ENCODE peak calls at places on chromosomes 13 and 19, in eight cellular contexts. One of them, this sample, is unnamed. For H3K27me3, the result is how much of the 10 kb centered on the place peaks cover.

GRCh38 chr19:18351544-18351943 is 11.1 kb downstream of the PGPEP1 start:
- DNase-seq in NT2/D1: no peak
- DNase-seq in iPS DF 6.9: no peak
- DNase-seq in lung: no peak
- DNase-seq in fibroblast of lung: no peak
- DNase-seq in HL-60: no peak
- DNase-seq in ascending aorta: no peak
- DNase-seq in suprapubic skin: no peak
- DNase-seq in this sample: no peak

GRCh38 chr19:1163934-1164683 is 10.0 kb downstream of the SBNO2 start:
- DNase-seq in NT2/D1: no peak
- DNase-seq in iPS DF 6.9: no peak
- DNase-seq in lung: no peak
- DNase-seq in fibroblast of lung: no peak
- DNase-seq in HL-60: peak
- DNase-seq in ascending aorta: no peak
- DNase-seq in suprapubic skin: peak
- DNase-seq in this sample: no peak

GRCh38 chr13:45336025-45336800 is 4.8 kb downstream of the TPT1 start:
- DNase-seq in NT2/D1: no peak
- DNase-seq in iPS DF 6.9: no peak
- DNase-seq in lung: no peak
- DNase-seq in fibroblast of lung: no peak
- DNase-seq in HL-60: no peak
- DNase-seq in ascending aorta: no peak
- DNase-seq in suprapubic skin: no peak
- DNase-seq in this sample: no peak

GRCh38 chr19:17681505-17682125 is 6.5 kb downstream of the UNC13A start:
- DNase-seq in NT2/D1: no peak
- DNase-seq in iPS DF 6.9: no peak
- DNase-seq in lung: no peak
- DNase-seq in fibroblast of lung: peak
- DNase-seq in HL-60: peak
- DNase-seq in ascending aorta: peak
- DNase-seq in suprapubic skin: no peak
- DNase-seq in this sample: peak

GRCh38 chr19:10553943-10554381 is 10.3 kb downstream of the ATG4D start:
- DNase-seq in NT2/D1: no peak
- DNase-seq in iPS DF 6.9: no peak
- DNase-seq in lung: no peak
- DNase-seq in fibroblast of lung: no peak
- DNase-seq in HL-60: no peak
- DNase-seq in ascending aorta: no peak
- DNase-seq in suprapubic skin: no peak
- DNase-seq in this sample: no peak

GRCh38 chr13:113526466-113527220 is 36.1 kb upstream of the DCUN1D2 start:
- DNase-seq in NT2/D1: no peak
- DNase-seq in iPS DF 6.9: no peak
- DNase-seq in lung: no peak
- DNase-seq in fibroblast of lung: no peak
- DNase-seq in HL-60: no peak
- DNase-seq in ascending aorta: peak
- DNase-seq in suprapubic skin: no peak
- DNase-seq in this sample: no peak

GRCh38 chr13:110331362-110331761 is 24.3 kb downstream of the COL4A2 start:
- DNase-seq in NT2/D1: no peak
- DNase-seq in iPS DF 6.9: no peak
- DNase-seq in lung: no peak
- DNase-seq in fibroblast of lung: peak
- DNase-seq in HL-60: no peak
- DNase-seq in ascending aorta: peak
- DNase-seq in suprapubic skin: no peak
- DNase-seq in this sample: no peak

GRCh38 chr19:43582495-43582894 is 6.9 kb downstream of the PINLYP start:
- DNase-seq in NT2/D1: no peak
- DNase-seq in iPS DF 6.9: no peak
- DNase-seq in lung: no peak
- DNase-seq in fibroblast of lung: no peak
- DNase-seq in HL-60: no peak
- DNase-seq in ascending aorta: no peak
- DNase-seq in suprapubic skin: no peak
- DNase-seq in this sample: no peak

GRCh38 chr19:39430675-39431593 is 4.8 kb downstream of the RPS16 start:
- DNase-seq in NT2/D1: no peak
- DNase-seq in iPS DF 6.9: no peak
- DNase-seq in lung: peak
- DNase-seq in fibroblast of lung: peak
- DNase-seq in HL-60: peak
- DNase-seq in ascending aorta: peak
- DNase-seq in suprapubic skin: no peak
- DNase-seq in this sample: peak

GRCh38 chr19:35076026-35076370 is 34.5 kb downstream of the HPN start:
- DNase-seq in NT2/D1: no peak
- DNase-seq in iPS DF 6.9: no peak
- DNase-seq in lung: no peak
- DNase-seq in fibroblast of lung: no peak
- DNase-seq in HL-60: no peak
- DNase-seq in ascending aorta: no peak
- DNase-seq in suprapubic skin: no peak
- DNase-seq in this sample: no peak

GRCh38 chr13:33740134-33740538 is 77.8 kb upstream of the RFC3 start:
- DNase-seq in NT2/D1: no peak
- DNase-seq in iPS DF 6.9: no peak
- DNase-seq in lung: no peak
- DNase-seq in fibroblast of lung: peak
- DNase-seq in HL-60: no peak
- DNase-seq in ascending aorta: no peak
- DNase-seq in suprapubic skin: no peak
- DNase-seq in this sample: peak

GRCh38 chr19:38049105-38049649 is 142.2 kb downstream of the SIPA1L3 start:
- DNase-seq in NT2/D1: no peak
- DNase-seq in iPS DF 6.9: no peak
- DNase-seq in lung: no peak
- DNase-seq in fibroblast of lung: no peak
- DNase-seq in HL-60: peak
- DNase-seq in ascending aorta: no peak
- DNase-seq in suprapubic skin: no peak
- DNase-seq in this sample: no peak

GRCh38 chr13:44436589-44437337 is 63.1 kb downstream of the SERP2 start:
- DNase-seq in NT2/D1: peak
- DNase-seq in iPS DF 6.9: peak
- DNase-seq in lung: peak
- DNase-seq in fibroblast of lung: peak
- DNase-seq in HL-60: peak
- DNase-seq in ascending aorta: peak
- DNase-seq in suprapubic skin: peak
- DNase-seq in this sample: peak

GRCh38 chr19:17097593-17098126 is 22.1 kb downstream of the MYO9B start:
- DNase-seq in NT2/D1: no peak
- DNase-seq in iPS DF 6.9: no peak
- DNase-seq in lung: no peak
- DNase-seq in fibroblast of lung: peak
- DNase-seq in HL-60: no peak
- DNase-seq in ascending aorta: no peak
- DNase-seq in suprapubic skin: no peak
- DNase-seq in this sample: peak

GRCh38 chr13:20264271-20265018 is 32.3 kb upstream of the GJB6 start:
- DNase-seq in NT2/D1: no peak
- DNase-seq in iPS DF 6.9: no peak
- DNase-seq in lung: no peak
- DNase-seq in fibroblast of lung: no peak
- DNase-seq in HL-60: no peak
- DNase-seq in ascending aorta: no peak
- DNase-seq in suprapubic skin: no peak
- DNase-seq in this sample: no peak

GRCh38 chr13:85413664-85414063 is 385.6 kb downstream of the SLITRK6 start:
- DNase-seq in NT2/D1: no peak
- DNase-seq in iPS DF 6.9: no peak
- DNase-seq in lung: no peak
- DNase-seq in fibroblast of lung: no peak
- DNase-seq in HL-60: peak
- DNase-seq in ascending aorta: no peak
- DNase-seq in suprapubic skin: no peak
- DNase-seq in this sample: no peak

GRCh38 chr13:111515648-111516047 is 195.2 kb downstream of the TEX29 start:
- DNase-seq in NT2/D1: no peak
- DNase-seq in iPS DF 6.9: no peak
- DNase-seq in lung: no peak
- DNase-seq in fibroblast of lung: no peak
- DNase-seq in HL-60: no peak
- DNase-seq in ascending aorta: no peak
- DNase-seq in suprapubic skin: no peak
- DNase-seq in this sample: no peak
- H3K27me3 ChIP-seq in NT2/D1: under half
- H3K27me3 ChIP-seq in iPS DF 6.9: under half
- H3K27me3 ChIP-seq in lung: under half
- H3K27me3 ChIP-seq in fibroblast of lung: under half
- H3K27me3 ChIP-seq in HL-60: under half
- H3K27me3 ChIP-seq in ascending aorta: under half
- H3K27me3 ChIP-seq in suprapubic skin: under half
- H3K27me3 ChIP-seq in this sample: under half

GRCh38 chr13:26508885-26509284 is 48.6 kb upstream of the WASF3 start:
- DNase-seq in NT2/D1: no peak
- DNase-seq in iPS DF 6.9: no peak
- DNase-seq in lung: peak
- DNase-seq in fibroblast of lung: peak
- DNase-seq in HL-60: no peak
- DNase-seq in ascending aorta: peak
- DNase-seq in suprapubic skin: peak
- DNase-seq in this sample: no peak
- H3K4me3 ChIP-seq in NT2/D1: no peak
- H3K4me3 ChIP-seq in iPS DF 6.9: no peak
- H3K4me3 ChIP-seq in lung: no peak
- H3K4me3 ChIP-seq in fibroblast of lung: no peak
- H3K4me3 ChIP-seq in HL-60: no peak
- H3K4me3 ChIP-seq in ascending aorta: no peak
- H3K4me3 ChIP-seq in suprapubic skin: no peak
- H3K4me3 ChIP-seq in this sample: no peak

GRCh38 chr19:42477933-42478332 is 35.2 kb upstream of the CXCL17 start:
- DNase-seq in NT2/D1: no peak
- DNase-seq in iPS DF 6.9: no peak
- DNase-seq in lung: no peak
- DNase-seq in fibroblast of lung: no peak
- DNase-seq in HL-60: no peak
- DNase-seq in ascending aorta: no peak
- DNase-seq in suprapubic skin: no peak
- DNase-seq in this sample: no peak
- H3K27me3 ChIP-seq in NT2/D1: under half
- H3K27me3 ChIP-seq in iPS DF 6.9: under half
- H3K27me3 ChIP-seq in lung: under half
- H3K27me3 ChIP-seq in fibroblast of lung: under half
- H3K27me3 ChIP-seq in HL-60: under half
- H3K27me3 ChIP-seq in ascending aorta: under half
- H3K27me3 ChIP-seq in suprapubic skin: under half
- H3K27me3 ChIP-seq in this sample: under half

GRCh38 chr13:70835349-70835748 is 727.1 kb upstream of the KLHL1 start:
- DNase-seq in NT2/D1: no peak
- DNase-seq in iPS DF 6.9: no peak
- DNase-seq in lung: no peak
- DNase-seq in fibroblast of lung: no peak
- DNase-seq in HL-60: no peak
- DNase-seq in ascending aorta: no peak
- DNase-seq in suprapubic skin: no peak
- DNase-seq in this sample: no peak

GRCh38 chr13:70829748-70830147 is 721.5 kb upstream of the KLHL1 start:
- DNase-seq in NT2/D1: no peak
- DNase-seq in iPS DF 6.9: no peak
- DNase-seq in lung: no peak
- DNase-seq in fibroblast of lung: no peak
- DNase-seq in HL-60: no peak
- DNase-seq in ascending aorta: no peak
- DNase-seq in suprapubic skin: no peak
- DNase-seq in this sample: no peak
- H3K4me3 ChIP-seq in NT2/D1: no peak
- H3K4me3 ChIP-seq in iPS DF 6.9: no peak
- H3K4me3 ChIP-seq in lung: no peak
- H3K4me3 ChIP-seq in fibroblast of lung: no peak
- H3K4me3 ChIP-seq in HL-60: no peak
- H3K4me3 ChIP-seq in ascending aorta: no peak
- H3K4me3 ChIP-seq in suprapubic skin: no peak
- H3K4me3 ChIP-seq in this sample: no peak

DNA sequence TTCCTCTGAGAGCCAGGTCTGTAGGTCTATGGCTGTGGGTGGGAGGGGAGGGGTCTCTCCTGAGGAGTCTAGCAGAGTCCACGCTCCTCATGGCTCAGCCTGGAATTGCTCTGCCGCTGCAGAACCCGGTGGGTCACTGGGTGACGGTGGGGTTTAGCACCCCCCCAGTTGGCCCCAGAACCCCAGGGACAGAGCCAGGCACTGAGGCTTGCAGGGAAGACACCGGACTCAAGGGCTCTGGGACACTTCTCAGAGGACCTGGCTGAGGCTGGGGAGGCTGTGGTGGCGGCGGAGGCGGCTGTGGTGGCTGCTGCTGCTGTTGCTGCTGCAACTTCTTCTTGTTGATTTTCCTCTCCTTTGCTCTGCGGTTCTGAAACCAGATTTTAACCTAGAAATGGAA is 6.1 kb downstream of the CDX2 start:
- DNase-seq in NT2/D1: no peak
- DNase-seq in iPS DF 6.9: no peak
- DNase-seq in lung: no peak
- DNase-seq in fibroblast of lung: no peak
- DNase-seq in HL-60: no peak
- DNase-seq in ascending aorta: no peak
- DNase-seq in suprapubic skin: peak
- DNase-seq in this sample: no peak
- H3K27me3 ChIP-seq in NT2/D1: half or more
- H3K27me3 ChIP-seq in iPS DF 6.9: half or more
- H3K27me3 ChIP-seq in lung: under half
- H3K27me3 ChIP-seq in fibroblast of lung: half or more
- H3K27me3 ChIP-seq in HL-60: half or more
- H3K27me3 ChIP-seq in ascending aorta: under half
- H3K27me3 ChIP-seq in suprapubic skin: half or more
- H3K27me3 ChIP-seq in this sample: under half

GRCh38 chr13:77026783-77027621 is at the start of gene FBXL3:
- DNase-seq in NT2/D1: peak
- DNase-seq in iPS DF 6.9: no peak
- DNase-seq in lung: peak
- DNase-seq in fibroblast of lung: peak
- DNase-seq in HL-60: peak
- DNase-seq in ascending aorta: peak
- DNase-seq in suprapubic skin: peak
- DNase-seq in this sample: peak

GRCh38 chr13:77029436-77029835 is 2.5 kb upstream of the FBXL3 start:
- DNase-seq in NT2/D1: no peak
- DNase-seq in iPS DF 6.9: no peak
- DNase-seq in lung: no peak
- DNase-seq in fibroblast of lung: no peak
- DNase-seq in HL-60: no peak
- DNase-seq in ascending aorta: no peak
- DNase-seq in suprapubic skin: no peak
- DNase-seq in this sample: no peak

GRCh38 chr13:77031869-77032268 is 4.9 kb upstream of the FBXL3 start:
- DNase-seq in NT2/D1: no peak
- DNase-seq in iPS DF 6.9: no peak
- DNase-seq in lung: no peak
- DNase-seq in fibroblast of lung: no peak
- DNase-seq in HL-60: no peak
- DNase-seq in ascending aorta: no peak
- DNase-seq in suprapubic skin: no peak
- DNase-seq in this sample: no peak

GRCh38 chr13:77026255-77026782 is 640 bp downstream of the FBXL3 start:
- DNase-seq in NT2/D1: no peak
- DNase-seq in iPS DF 6.9: no peak
- DNase-seq in lung: peak
- DNase-seq in fibroblast of lung: peak
- DNase-seq in HL-60: peak
- DNase-seq in ascending aorta: peak
- DNase-seq in suprapubic skin: peak
- DNase-seq in this sample: peak

GRCh38 chr13:77028202-77028601 is 1.2 kb upstream of the FBXL3 start:
- DNase-seq in NT2/D1: no peak
- DNase-seq in iPS DF 6.9: no peak
- DNase-seq in lung: no peak
- DNase-seq in fibroblast of lung: peak
- DNase-seq in HL-60: no peak
- DNase-seq in ascending aorta: peak
- DNase-seq in suprapubic skin: no peak
- DNase-seq in this sample: no peak
- H3K4me3 ChIP-seq in NT2/D1: no peak
- H3K4me3 ChIP-seq in iPS DF 6.9: no peak
- H3K4me3 ChIP-seq in lung: no peak
- H3K4me3 ChIP-seq in fibroblast of lung: peak
- H3K4me3 ChIP-seq in HL-60: no peak
- H3K4me3 ChIP-seq in ascending aorta: peak
- H3K4me3 ChIP-seq in suprapubic skin: peak
- H3K4me3 ChIP-seq in this sample: peak